ENCODE peak calls at places on chromosomes 11 and 22, in six cellular contexts. One of them, this sample, is unnamed.

GRCh38 chr11:120354068-120354467 is 17.9 kb downstream of the ARHGEF12 start:
- DNase-seq in Calu3: no peak
- DNase-seq in A172: no peak
- DNase-seq in sigmoid colon: no peak
- DNase-seq in anterior cingulate cortex: no peak
- DNase-seq in activated CD4-positive, CD25-positive, alpha-beta regulatory T cell: no peak
- DNase-seq in this sample: no peak

GRCh38 chr22:39214383-39215069 is 30.3 kb downstream of the PDGFB start:
- DNase-seq in sigmoid colon: no peak
- DNase-seq in activated CD4-positive, CD25-positive, alpha-beta regulatory T cell: no peak
- DNase-seq in Calu3: peak; percentile 76
- DNase-seq in A172: peak; percentile 64
- DNase-seq in anterior cingulate cortex: no peak
- DNase-seq in this sample: no peak

GRCh38 chr22:23399367-23400285 is 180.5 kb downstream of the IGLL1 start:
- DNase-seq in Calu3: no peak
- DNase-seq in sigmoid colon: peak; percentile 60
- DNase-seq in A172: no peak
- DNase-seq in anterior cingulate cortex: no peak
- DNase-seq in activated CD4-positive, CD25-positive, alpha-beta regulatory T cell: no peak
- DNase-seq in this sample: no peak

GRCh38 chr11:8937159-8937558 is 4.4 kb upstream of the C11orf16 start:
- DNase-seq in sigmoid colon: no peak
- DNase-seq in activated CD4-positive, CD25-positive, alpha-beta regulatory T cell: no peak
- DNase-seq in A172: no peak
- DNase-seq in Calu3: no peak
- DNase-seq in anterior cingulate cortex: no peak
- DNase-seq in this sample: no peak

GRCh38 chr22:40534379-40535188 is 101.9 kb downstream of the MRTFA start:
- DNase-seq in A172: peak; percentile 31
- DNase-seq in sigmoid colon: no peak
- DNase-seq in activated CD4-positive, CD25-positive, alpha-beta regulatory T cell: no peak
- DNase-seq in Calu3: no peak
- DNase-seq in anterior cingulate cortex: no peak
- DNase-seq in this sample: no peak

GRCh38 chr22:30855266-30855665 is 113.3 kb downstream of the MORC2 start:
- DNase-seq in A172: no peak
- DNase-seq in sigmoid colon: no peak
- DNase-seq in anterior cingulate cortex: no peak
- DNase-seq in activated CD4-positive, CD25-positive, alpha-beta regulatory T cell: no peak
- DNase-seq in Calu3: no peak
- DNase-seq in this sample: no peak

GRCh38 chr11:32090774-32091370 is at the start of gene RCN1:
- DNase-seq in sigmoid colon: peak; percentile 79
- DNase-seq in A172: peak; percentile 48
- DNase-seq in Calu3: peak; percentile 73
- DNase-seq in activated CD4-positive, CD25-positive, alpha-beta regulatory T cell: peak; percentile 35
- DNase-seq in anterior cingulate cortex: peak; percentile 41
- DNase-seq in this sample: peak; percentile 31

GRCh38 chr11:40293655-40294342 is 1165.7 kb downstream of the LRRC4C start:
- DNase-seq in Calu3: peak; percentile 20
- DNase-seq in anterior cingulate cortex: peak; percentile 79
- DNase-seq in activated CD4-positive, CD25-positive, alpha-beta regulatory T cell: no peak
- DNase-seq in sigmoid colon: peak; percentile 80
- DNase-seq in A172: peak; percentile 31
- DNase-seq in this sample: peak; percentile 63

GRCh38 chr11:120028181-120028935 is 109.6 kb downstream of the TRIM29 start:
- DNase-seq in A172: no peak
- DNase-seq in activated CD4-positive, CD25-positive, alpha-beta regulatory T cell: no peak
- DNase-seq in Calu3: no peak
- DNase-seq in sigmoid colon: no peak
- DNase-seq in anterior cingulate cortex: no peak
- DNase-seq in this sample: no peak

GRCh38 chr11:73929388-73929787 is 21.4 kb upstream of the DNAJB13 start:
- DNase-seq in A172: no peak
- DNase-seq in sigmoid colon: no peak
- DNase-seq in anterior cingulate cortex: no peak
- DNase-seq in Calu3: no peak
- DNase-seq in activated CD4-positive, CD25-positive, alpha-beta regulatory T cell: no peak
- DNase-seq in this sample: no peak

GRCh38 chr11:95378106-95378505 is 147.1 kb upstream of the SESN3 start:
- DNase-seq in A172: no peak
- DNase-seq in sigmoid colon: no peak
- DNase-seq in Calu3: no peak
- DNase-seq in activated CD4-positive, CD25-positive, alpha-beta regulatory T cell: no peak
- DNase-seq in anterior cingulate cortex: no peak
- DNase-seq in this sample: no peak

GRCh38 chr11:105881027-105881426 is 141.0 kb downstream of the MSANTD4 start:
- DNase-seq in Calu3: no peak
- DNase-seq in anterior cingulate cortex: no peak
- DNase-seq in activated CD4-positive, CD25-positive, alpha-beta regulatory T cell: no peak
- DNase-seq in A172: no peak
- DNase-seq in sigmoid colon: no peak
- DNase-seq in this sample: no peak

GRCh38 chr11:110113507-110113906 is 20.3 kb downstream of the ZC3H12C start:
- DNase-seq in A172: no peak
- DNase-seq in sigmoid colon: no peak
- DNase-seq in anterior cingulate cortex: no peak
- DNase-seq in activated CD4-positive, CD25-positive, alpha-beta regulatory T cell: no peak
- DNase-seq in Calu3: no peak
- DNase-seq in this sample: no peak

GRCh38 chr22:38504731-38505594 is 1.1 kb downstream of the DDX17 start:
- DNase-seq in sigmoid colon: peak; percentile 78
- DNase-seq in anterior cingulate cortex: no peak
- DNase-seq in activated CD4-positive, CD25-positive, alpha-beta regulatory T cell: peak; percentile 34
- DNase-seq in A172: peak; percentile 13
- DNase-seq in Calu3: peak; percentile 40
- DNase-seq in this sample: no peak

GRCh38 chr11:44437122-44437521 is 127.2 kb upstream of the ALX4 start:
- DNase-seq in Calu3: no peak
- DNase-seq in sigmoid colon: no peak
- DNase-seq in A172: no peak
- DNase-seq in activated CD4-positive, CD25-positive, alpha-beta regulatory T cell: no peak
- DNase-seq in anterior cingulate cortex: no peak
- DNase-seq in this sample: no peak

GRCh38 chr11:2788751-2789140 is 89.0 kb upstream of the KCNQ1OT1 start:
- DNase-seq in activated CD4-positive, CD25-positive, alpha-beta regulatory T cell: no peak
- DNase-seq in anterior cingulate cortex: no peak
- DNase-seq in A172: no peak
- DNase-seq in Calu3: no peak
- DNase-seq in sigmoid colon: no peak
- DNase-seq in this sample: no peak

GRCh38 chr11:15106201-15106965 is 8.3 kb upstream of the INSC start:
- DNase-seq in A172: peak; percentile 9
- DNase-seq in activated CD4-positive, CD25-positive, alpha-beta regulatory T cell: no peak
- DNase-seq in sigmoid colon: no peak
- DNase-seq in anterior cingulate cortex: no peak
- DNase-seq in Calu3: peak; percentile 19
- DNase-seq in this sample: no peak

GRCh38 chr11:68677432-68677831 is 6.9 kb upstream of the GAL start:
- DNase-seq in sigmoid colon: peak; percentile 63
- DNase-seq in Calu3: peak; percentile 80
- DNase-seq in anterior cingulate cortex: no peak
- DNase-seq in A172: peak; percentile 95
- DNase-seq in activated CD4-positive, CD25-positive, alpha-beta regulatory T cell: no peak
- DNase-seq in this sample: no peak

GRCh38 chr11:12862761-12863469 is 146.2 kb upstream of the RASSF10 start:
- DNase-seq in sigmoid colon: peak; percentile 82
- DNase-seq in activated CD4-positive, CD25-positive, alpha-beta regulatory T cell: no peak
- DNase-seq in A172: peak; percentile 73
- DNase-seq in anterior cingulate cortex: peak; percentile 62
- DNase-seq in Calu3: no peak
- DNase-seq in this sample: no peak

GRCh38 chr11:110092577-110093406 is at the start of gene ZC3H12C:
- DNase-seq in activated CD4-positive, CD25-positive, alpha-beta regulatory T cell: peak; percentile 11
- DNase-seq in Calu3: peak; percentile 88
- DNase-seq in anterior cingulate cortex: peak; percentile 83
- DNase-seq in sigmoid colon: peak; percentile 95
- DNase-seq in A172: peak; percentile 77
- DNase-seq in this sample: no peak

GRCh38 chr11:45060707-45061106 is 85.7 kb upstream of the PRDM11 start:
- DNase-seq in anterior cingulate cortex: no peak
- DNase-seq in sigmoid colon: no peak
- DNase-seq in A172: no peak
- DNase-seq in Calu3: no peak
- DNase-seq in activated CD4-positive, CD25-positive, alpha-beta regulatory T cell: no peak
- DNase-seq in this sample: no peak

GRCh38 chr11:112355726-112356125 is 95.1 kb upstream of the PLET1 start:
- DNase-seq in anterior cingulate cortex: no peak
- DNase-seq in sigmoid colon: no peak
- DNase-seq in activated CD4-positive, CD25-positive, alpha-beta regulatory T cell: no peak
- DNase-seq in Calu3: peak; percentile 11
- DNase-seq in A172: peak; percentile 61
- DNase-seq in this sample: no peak

GRCh38 chr22:31179345-31179744 is 19.4 kb downstream of the RNF185 start:
- DNase-seq in activated CD4-positive, CD25-positive, alpha-beta regulatory T cell: no peak
- DNase-seq in anterior cingulate cortex: no peak
- DNase-seq in A172: peak; percentile 43
- DNase-seq in sigmoid colon: no peak
- DNase-seq in Calu3: no peak
- DNase-seq in this sample: no peak

GRCh38 chr11:109960831-109961230 is 132.4 kb upstream of the ZC3H12C start:
- DNase-seq in activated CD4-positive, CD25-positive, alpha-beta regulatory T cell: no peak
- DNase-seq in A172: no peak
- DNase-seq in sigmoid colon: no peak
- DNase-seq in anterior cingulate cortex: peak; percentile 20
- DNase-seq in Calu3: no peak
- DNase-seq in this sample: no peak

GRCh38 chr11:35166369-35167360 is 27.7 kb downstream of the CD44 start:
- DNase-seq in sigmoid colon: peak; percentile 80
- DNase-seq in Calu3: peak; percentile 85
- DNase-seq in activated CD4-positive, CD25-positive, alpha-beta regulatory T cell: no peak
- DNase-seq in A172: peak; percentile 98
- DNase-seq in anterior cingulate cortex: peak; percentile 44
- DNase-seq in this sample: no peak

GRCh38 chr11:73787051-73787642 is 527 bp upstream of the MRPL48 start:
- DNase-seq in A172: no peak
- DNase-seq in Calu3: peak; percentile 1
- DNase-seq in sigmoid colon: no peak
- DNase-seq in activated CD4-positive, CD25-positive, alpha-beta regulatory T cell: no peak
- DNase-seq in anterior cingulate cortex: peak; percentile 11
- DNase-seq in this sample: no peak

GRCh38 chr11:75894036-75894585 is 79.1 kb downstream of the UVRAG start:
- DNase-seq in activated CD4-positive, CD25-positive, alpha-beta regulatory T cell: no peak
- DNase-seq in A172: no peak
- DNase-seq in sigmoid colon: no peak
- DNase-seq in anterior cingulate cortex: no peak
- DNase-seq in Calu3: no peak
- DNase-seq in this sample: no peak

GRCh38 chr22:33853200-33854097 is 66.8 kb downstream of the LARGE1 start:
- DNase-seq in A172: peak; percentile 75
- DNase-seq in activated CD4-positive, CD25-positive, alpha-beta regulatory T cell: no peak
- DNase-seq in anterior cingulate cortex: peak; percentile 61
- DNase-seq in Calu3: peak; percentile 64
- DNase-seq in sigmoid colon: peak; percentile 80
- DNase-seq in this sample: no peak

GRCh38 chr11:7251836-7252682 is at the start of gene SYT9:
- DNase-seq in sigmoid colon: peak; percentile 62
- DNase-seq in activated CD4-positive, CD25-positive, alpha-beta regulatory T cell: no peak
- DNase-seq in anterior cingulate cortex: peak; percentile 84
- DNase-seq in Calu3: no peak
- DNase-seq in A172: no peak
- DNase-seq in this sample: no peak

GRCh38 chr22:27885977-27886842 is 32.8 kb downstream of the PITPNB start:
- DNase-seq in activated CD4-positive, CD25-positive, alpha-beta regulatory T cell: no peak
- DNase-seq in A172: peak; percentile 55
- DNase-seq in anterior cingulate cortex: peak; percentile 40
- DNase-seq in sigmoid colon: no peak
- DNase-seq in Calu3: peak; percentile 43
- DNase-seq in this sample: no peak